ENCODE peak calls at places on chromosome 10, in ten cellular contexts. Z is nephron progenitor cell, I is HuH-7, P is GM10248, W is NCI-H774, G is osteocyte, X is GM19239, Y is hypothalamus, S is ecto neural progenitor cell, A is NCI-H2081. T is an unnamed sample.

GRCh38 chr10:96814264-96814663 is 17.8 kb upstream of the LCOR start:
- DNase-seq in W (no peak), A (no peak), S (no peak), I (no peak), X (no peak), Z (no peak), P (no peak), Y (no peak), G (no peak), T (no peak)

GRCh38 chr10:98168147-98168546 is 33.7 kb downstream of the R3HCC1L start:
- DNase-seq in W (no peak), S (no peak), X (no peak), A (no peak), P (no peak), Y (no peak), G (no peak), Z (peak; percentile 6), I (no peak), T (no peak)

GRCh38 chr10:100939763-100940344 is 27.1 kb downstream of the SLF2 start:
- DNase-seq in P (no peak), S (no peak), Y (no peak), G (no peak), A (no peak), Z (no peak), I (no peak), X (no peak), W (no peak), T (no peak)

GRCh38 chr10:79104264-79104954 is 35.6 kb downstream of the ZMIZ1 start:
- DNase-seq in I (no peak), A (peak; percentile 41), G (no peak), X (no peak), W (no peak), P (no peak), Y (no peak), Z (no peak), S (no peak), T (no peak)

GRCh38 chr10:112951349-112952281 is 1.6 kb downstream of the TCF7L2 start:
- DNase-seq in W (no peak), Z (peak; percentile 67), Y (peak; percentile 47), P (peak; percentile 34), X (no peak), I (peak; percentile 48), G (peak; percentile 86), S (peak; percentile 79), A (no peak), T (no peak)

GRCh38 chr10:31584789-31585406 is 265.9 kb downstream of the ZEB1 start:
- DNase-seq in S (no peak), W (no peak), A (no peak), P (no peak), Z (no peak), I (no peak), X (no peak), Y (no peak), G (no peak), T (no peak)

GRCh38 chr10:103690281-103690680 is 165.1 kb downstream of the SH3PXD2A start:
- DNase-seq in Y (peak; percentile 21), G (no peak), A (no peak), Z (no peak), X (no peak), W (no peak), P (no peak), S (no peak), I (no peak), T (no peak)

GRCh38 chr10:124157286-124157685 is 63.9 kb upstream of the CHST15 start:
- DNase-seq in I (no peak), G (no peak), Y (no peak), P (no peak), S (no peak), W (no peak), A (no peak), Z (no peak), X (no peak), T (no peak)

GRCh38 chr10:86652361-86653202 is 1.8 kb upstream of the OPN4 start:
- DNase-seq in Y (no peak), P (no peak), X (no peak), W (peak; percentile 73), A (peak; percentile 97), I (no peak), S (no peak), Z (no peak), G (no peak), T (peak; percentile 12)

GRCh38 chr10:73586583-73586984 is 4.6 kb downstream of the USP54 start:
- DNase-seq in Z (no peak), I (peak; percentile 24), W (no peak), G (no peak), A (no peak), S (no peak), Y (no peak), X (no peak), P (no peak), T (no peak)

GRCh38 chr10:44183667-44184632 is 200.9 kb downstream of the CXCL12 start:
- DNase-seq in S (no peak), I (no peak), Y (no peak), X (no peak), P (no peak), G (no peak), Z (no peak), A (no peak), W (no peak), T (no peak)

GRCh38 chr10:46525824-46526681 is 30.4 kb downstream of the GPRIN2 start:
- DNase-seq in G (no peak), Y (no peak), W (no peak), X (no peak), I (no peak), A (no peak), P (no peak), Z (peak; percentile 1), S (no peak), T (no peak)

GRCh38 chr10:93893646-93894515 is at the start of gene SLC35G1:
- DNase-seq in S (peak; percentile 88), X (peak; percentile 81), P (peak; percentile 93), W (peak; percentile 37), I (peak; percentile 88), Y (peak; percentile 56), Z (peak; percentile 76), A (peak; percentile 60), G (peak; percentile 87), T (peak; percentile 82)

GRCh38 chr10:53646525-53646924 is 873.9 kb upstream of the MBL2 start:
- DNase-seq in X (no peak), P (no peak), A (no peak), I (no peak), S (no peak), G (no peak), Y (no peak), W (no peak), Z (no peak), T (no peak)

GRCh38 chr10:600876-601275 is 88.6 kb downstream of the DIP2C start:
- DNase-seq in W (peak; percentile 56), I (no peak), S (no peak), Y (no peak), G (no peak), Z (no peak), X (no peak), A (peak; percentile 53), P (no peak), T (no peak)

GRCh38 chr10:2861632-2862210 is 205.6 kb upstream of the PFKP start:
- DNase-seq in X (no peak), W (no peak), Z (no peak), I (no peak), S (no peak), P (no peak), A (no peak), G (no peak), Y (no peak), T (no peak)

GRCh38 chr10:125781374-125781773 is 5.8 kb upstream of the MMP21 start:
- DNase-seq in P (no peak), Y (no peak), W (no peak), A (no peak), S (peak; percentile 36), G (no peak), I (no peak), X (no peak), Z (no peak), T (no peak)

GRCh38 chr10:111200505-111201186 is 123.8 kb downstream of the ADRA2A start:
- DNase-seq in I (no peak), S (no peak), G (no peak), X (no peak), Z (no peak), W (no peak), A (no peak), Y (no peak), P (no peak), T (no peak)

GRCh38 chr10:80454526-80455460 is 683 bp downstream of the TSPAN14 start:
- DNase-seq in Y (peak; percentile 55), Z (peak; percentile 60), G (peak; percentile 88), P (peak; percentile 35), W (no peak), A (peak; percentile 47), S (no peak), X (peak; percentile 49), I (peak; percentile 46), T (peak; percentile 47)

GRCh38 chr10:101071266-101071884 is 9.6 kb downstream of the KAZALD1 start:
- DNase-seq in A (no peak), P (no peak), S (no peak), Y (no peak), W (no peak), X (no peak), G (no peak), Z (no peak), I (no peak), T (no peak)

GRCh38 chr10:93068411-93069244 is 5.1 kb upstream of the CYP26A1 start:
- DNase-seq in W (no peak), Y (no peak), I (no peak), G (no peak), X (no peak), P (no peak), A (peak; percentile 41), S (peak; percentile 68), Z (peak; percentile 72), T (no peak)

GRCh38 chr10:95831515-95831914 is 75.6 kb downstream of the ENTPD1 start:
- DNase-seq in Y (no peak), P (no peak), S (no peak), Z (no peak), A (no peak), X (no peak), G (no peak), W (no peak), I (no peak), T (no peak)

GRCh38 chr10:50381637-50382036 is 130.3 kb upstream of the ASAH2 start:
- DNase-seq in Z (no peak), X (no peak), S (no peak), G (no peak), P (no peak), A (no peak), W (no peak), I (no peak), Y (no peak), T (no peak)

GRCh38 chr10:108005627-108006026 is 841.1 kb upstream of the SORCS1 start:
- DNase-seq in W (no peak), S (no peak), A (no peak), G (no peak), P (no peak), X (no peak), I (no peak), Y (no peak), Z (no peak), T (no peak)

T was measured in GM12891.